ENCODE peak calls at places on chromosomes 7 and 10, in five cellular contexts. E, R, Y, I and O are unnamed samples.

GRCh38 chr7:107394831-107395230 is 75.0 kb upstream of the GPR22 start:
- DNase-seq in E (no peak), R (no peak), Y (no peak), I (no peak), O (no peak)

GRCh38 chr10:26810435-26811026 is 50.2 kb downstream of the ABI1 start:
- DNase-seq in E (no peak), R (no peak), Y (no peak), I (peak; percentile 19), O (no peak)

GRCh38 chr7:4164556-4164955 is 517.5 kb upstream of the FOXK1 start:
- DNase-seq in E (no peak), R (peak; percentile 58), Y (no peak), I (no peak), O (no peak)

GRCh38 chr7:41182782-41183181 is 520.1 kb downstream of the INHBA start:
- DNase-seq in E (no peak), R (no peak), Y (no peak), I (no peak), O (no peak)

GRCh38 chr7:42272793-42273665 is 36.0 kb upstream of the GLI3 start:
- DNase-seq in E (no peak), R (no peak), Y (no peak), I (no peak), O (no peak)

GRCh38 chr10:114932225-114932624 is 5.8 kb upstream of the TRUB1 start:
- DNase-seq in E (no peak), R (no peak), Y (no peak), I (no peak), O (no peak)

GRCh38 chr7:110856704-110857103 is 234.2 kb upstream of the LRRN3 start:
- DNase-seq in E (no peak), R (no peak), Y (no peak), I (no peak), O (no peak)

GRCh38 chr7:102155821-102156441 is 130.7 kb upstream of the SH2B2 start:
- DNase-seq in E (no peak), R (no peak), Y (no peak), I (no peak), O (no peak)

GRCh38 chr10:79401015-79401921 is 44.2 kb downstream of the ZCCHC24 start:
- DNase-seq in E (no peak), R (no peak), Y (no peak), I (no peak), O (no peak)

GRCh38 chr10:27581225-27581624 is 77.1 kb downstream of the RAB18 start:
- DNase-seq in E (no peak), R (no peak), Y (no peak), I (no peak), O (no peak)

GRCh38 chr10:27600915-27601314 is 96.8 kb downstream of the RAB18 start:
- DNase-seq in E (no peak), R (no peak), Y (no peak), I (no peak), O (no peak)

GRCh38 chr7:111429781-111430180 is 132.5 kb downstream of the IMMP2L start:
- DNase-seq in E (no peak), R (no peak), Y (no peak), I (no peak), O (no peak)

GRCh38 chr10:132183046-132183445 is 3.7 kb upstream of the DPYSL4 start:
- DNase-seq in E (no peak), R (no peak), Y (no peak), I (no peak), O (no peak)

GRCh38 chr7:102415685-102416225 is 17.6 kb upstream of the ORAI2 start:
- DNase-seq in E (no peak), R (no peak), Y (peak; percentile 65), I (no peak), O (no peak)

GRCh38 chr10:63825111-63825510 is 303.9 kb downstream of the REEP3 start:
- DNase-seq in E (no peak), R (no peak), Y (no peak), I (no peak), O (no peak)

GRCh38 chr10:93488956-93489528 is 6.9 kb upstream of the MYOF start:
- DNase-seq in E (no peak), R (no peak), Y (no peak), I (no peak), O (no peak)

GRCh38 chr10:110634527-110635209 is 9.5 kb upstream of the RBM20 start:
- DNase-seq in E (peak; percentile 37), R (no peak), Y (no peak), I (no peak), O (no peak)